ENCODE peak calls at places on chromosomes 6 and 20, in seven cellular contexts. N is ELF-1; T is ureter; M is NCI-H460; V is stimulated activated CD4-positive, alpha-beta T cell treated with anti-CD3 and anti-CD28 coated beads, Interleukin-2, amount 100 ng/mL, for 24 hours; I is GM04503; K is breast epithelium. Y is an unnamed sample.
A peak's percentile ranks its signal among the peaks of the same experiment; 100 is the strongest.

GRCh38 chr6:14726816-14727493 is 518.9 kb upstream of the JARID2 start:
- DNase-seq in N (no peak), T (no peak), M (no peak), V (no peak), I (no peak), K (no peak), Y (no peak)

GRCh38 chr6:14046476-14047068 is 71.0 kb upstream of the CD83 start:
- DNase-seq in N (peak; percentile 60), T (no peak), M (peak; percentile 38), V (peak; percentile 49), I (no peak), K (no peak), Y (no peak)

GRCh38 chr6:157760589-157761330 is 62.3 kb upstream of the SNX9 start:
- DNase-seq in N (no peak), T (no peak), M (no peak), V (no peak), I (peak; percentile 77), K (no peak), Y (no peak)

GRCh38 chr6:1242439-1242838 is 69.5 kb upstream of the FOXQ1 start:
- DNase-seq in N (no peak), T (no peak), M (no peak), V (no peak), I (peak; percentile 28), K (no peak), Y (no peak)

GRCh38 chr6:97059473-97059872 is 134.9 kb downstream of the KLHL32 start:
- DNase-seq in N (no peak), T (no peak), M (peak; percentile 35), V (no peak), I (no peak), K (no peak), Y (no peak)

GRCh38 chr6:144482142-144482541 is 197.0 kb downstream of the UTRN start:
- DNase-seq in N (peak; percentile 70), T (peak; percentile 78), M (peak; percentile 65), V (peak; percentile 75), I (peak; percentile 28), K (peak; percentile 81), Y (peak; percentile 72)

GRCh38 chr6:114218421-114218820 is 124.4 kb downstream of the HS3ST5 start:
- DNase-seq in N (no peak), T (no peak), M (no peak), V (no peak), I (no peak), K (no peak), Y (no peak)

GRCh38 chr20:2626853-2627541 is 25.4 kb upstream of the NOP56 start:
- DNase-seq in N (peak; percentile 32), T (no peak), M (peak; percentile 26), V (no peak), I (peak; percentile 49), K (no peak), Y (no peak)

GRCh38 chr20:58466309-58466708 is 48.9 kb downstream of the APCDD1L start:
- DNase-seq in N (no peak), T (no peak), M (no peak), V (no peak), I (no peak), K (no peak), Y (no peak)

GRCh38 chr20:35504751-35505150 is 24.7 kb downstream of the C20orf173 start:
- DNase-seq in N (no peak), T (no peak), M (no peak), V (no peak), I (no peak), K (no peak), Y (no peak)

GRCh38 chr20:52926505-52926904 is 45.7 kb upstream of the TSHZ2 start:
- DNase-seq in N (no peak), T (no peak), M (no peak), V (no peak), I (no peak), K (no peak), Y (no peak)

GRCh38 chr6:149897855-149898744 is at the start of gene RAET1E:
- DNase-seq in N (no peak), T (no peak), M (no peak), V (no peak), I (no peak), K (no peak), Y (no peak)

GRCh38 chr6:128538763-128539162 is 18.4 kb upstream of the PTPRK start:
- DNase-seq in N (no peak), T (no peak), M (no peak), V (no peak), I (peak; percentile 45), K (no peak), Y (no peak)

GRCh38 chr6:15453622-15454021 is 207.8 kb downstream of the JARID2 start:
- DNase-seq in N (no peak), T (no peak), M (no peak), V (no peak), I (no peak), K (no peak), Y (no peak)

GRCh38 chr20:31987744-31988143 is 19.8 kb downstream of the XKR7 start:
- DNase-seq in N (no peak), T (no peak), M (no peak), V (no peak), I (peak; percentile 4), K (no peak), Y (no peak)

GRCh38 chr6:111871725-111872520 is 1.3 kb downstream of the FYN start:
- DNase-seq in N (peak; percentile 56), T (no peak), M (no peak), V (no peak), I (no peak), K (no peak), Y (no peak)

GRCh38 chr20:57620274-57620990 is at the start of gene ZBP1:
- DNase-seq in N (no peak), T (peak; percentile 68), M (no peak), V (peak; percentile 53), I (no peak), K (no peak), Y (no peak)

GRCh38 chr6:12065321-12066140 is 53.4 kb downstream of the HIVEP1 start:
- DNase-seq in N (no peak), T (no peak), M (no peak), V (no peak), I (no peak), K (no peak), Y (no peak)

GRCh38 chr6:149379977-149380376 is 20.1 kb upstream of the SUMO4 start:
- DNase-seq in N (no peak), T (no peak), M (no peak), V (no peak), I (no peak), K (no peak), Y (no peak)

GRCh38 chr6:111992851-111993250 is 61.1 kb upstream of the CCN6 start:
- DNase-seq in N (no peak), T (no peak), M (no peak), V (peak; percentile 47), I (no peak), K (no peak), Y (no peak)

GRCh38 chr6:68235192-68235812 is 399.8 kb upstream of the ADGRB3 start:
- DNase-seq in N (no peak), T (no peak), M (no peak), V (no peak), I (no peak), K (no peak), Y (no peak)

GRCh38 chr6:168607272-168608112 is 166.5 kb downstream of the SMOC2 start:
- DNase-seq in N (peak; percentile 32), T (no peak), M (no peak), V (no peak), I (no peak), K (no peak), Y (no peak)

GRCh38 chr6:15148356-15149058 is 97.4 kb upstream of the JARID2 start:
- DNase-seq in N (peak; percentile 24), T (peak; percentile 43), M (no peak), V (no peak), I (peak; percentile 27), K (no peak), Y (no peak)

GRCh38 chr6:1839315-1839714 is 229.6 kb downstream of the FOXC1 start:
- DNase-seq in N (no peak), T (no peak), M (no peak), V (no peak), I (no peak), K (no peak), Y (no peak)

GRCh38 chr6:53313784-53314382 is 34.9 kb downstream of the ELOVL5 start:
- DNase-seq in N (no peak), T (no peak), M (no peak), V (no peak), I (no peak), K (no peak), Y (no peak)

GRCh38 chr20:58988565-58988882 is 7.5 kb downstream of the NELFCD start:
- DNase-seq in N (no peak), T (no peak), M (no peak), V (no peak), I (no peak), K (no peak), Y (no peak)

GRCh38 chr20:49446080-49446479 is 36.4 kb downstream of the KCNB1 start:
- DNase-seq in N (no peak), T (no peak), M (no peak), V (no peak), I (no peak), K (no peak), Y (no peak)

Y was measured in omental fat pad.